ENCODE peak calls at places on chromosomes 7 and 10, in eight cellular contexts. I is A549; P is neural crest cell; Y is GM13977; O is CD4-positive, alpha-beta T cell; A is RWPE1; B is Panc1; G is endothelial cell. T is an unnamed sample.

GRCh38 chr7:80428161-80429054 is 83.5 kb downstream of the GNAT3 start:
- DNase-seq in I (peak; percentile 28), P (no peak), Y (peak; percentile 29), O (no peak), A (peak; percentile 43), B (peak; percentile 76), G (peak; percentile 22), T (no peak)

GRCh38 chr7:24831240-24831639 is 74.0 kb upstream of the GSDME start:
- DNase-seq in I (no peak), P (no peak), Y (no peak), O (no peak), A (no peak), B (no peak), G (no peak), T (no peak)

GRCh38 chr10:97481071-97481470 is 17.2 kb downstream of the MMS19 start:
- DNase-seq in I (no peak), P (no peak), Y (no peak), O (no peak), A (peak; percentile 67), B (no peak), G (no peak), T (no peak)

GRCh38 chr10:47420305-47421056 is 36.4 kb upstream of the ZNF488 start:
- DNase-seq in I (no peak), P (no peak), Y (no peak), O (no peak), A (no peak), B (no peak), G (no peak), T (no peak)

GRCh38 chr7:144526912-144527610 is 123.6 kb upstream of the NOBOX start:
- DNase-seq in I (no peak), P (no peak), Y (no peak), O (no peak), A (no peak), B (no peak), G (no peak), T (no peak)

GRCh38 chr7:151570366-151570915 is 50.7 kb upstream of the RHEB start:
- DNase-seq in I (no peak), P (no peak), Y (no peak), O (no peak), A (peak; percentile 9), B (no peak), G (no peak), T (no peak)

GRCh38 chr7:23332881-23333612 is 33.9 kb downstream of the MALSU1 start:
- DNase-seq in I (no peak), P (no peak), Y (no peak), O (no peak), A (no peak), B (no peak), G (no peak), T (no peak)

GRCh38 chr10:70523549-70523948 is 45.0 kb downstream of the PALD1 start:
- DNase-seq in I (no peak), P (no peak), Y (no peak), O (no peak), A (no peak), B (no peak), G (no peak), T (no peak)

GRCh38 chr7:54985405-54986360 is 33.1 kb upstream of the EGFR start:
- DNase-seq in I (peak; percentile 70), P (no peak), Y (no peak), O (no peak), A (peak; percentile 87), B (peak; percentile 95), G (no peak), T (no peak)

GRCh38 chr10:116815641-116816415 is 33.5 kb upstream of the ENO4 start:
- DNase-seq in I (no peak), P (no peak), Y (no peak), O (no peak), A (peak; percentile 25), B (no peak), G (no peak), T (no peak)

GRCh38 chr10:49831352-49832040 is 69.4 kb upstream of the OGDHL start:
- DNase-seq in I (no peak), P (no peak), Y (no peak), O (no peak), A (no peak), B (no peak), G (peak; percentile 39), T (no peak)

GRCh38 chr10:69846252-69847000 is 44.7 kb downstream of the COL13A1 start:
- DNase-seq in I (no peak), P (no peak), Y (no peak), O (no peak), A (no peak), B (no peak), G (no peak), T (no peak)

GRCh38 chr10:88152720-88153119 is 289.3 kb downstream of the PTEN start:
- DNase-seq in I (peak; percentile 11), P (no peak), Y (peak; percentile 53), O (peak; percentile 19), A (peak; percentile 90), B (no peak), G (no peak), T (peak; percentile 89)

GRCh38 chr10:126536148-126536547 is 134.3 kb downstream of the C10orf90 start:
- DNase-seq in I (no peak), P (no peak), Y (no peak), O (no peak), A (no peak), B (no peak), G (peak; percentile 7), T (no peak)

DNA sequence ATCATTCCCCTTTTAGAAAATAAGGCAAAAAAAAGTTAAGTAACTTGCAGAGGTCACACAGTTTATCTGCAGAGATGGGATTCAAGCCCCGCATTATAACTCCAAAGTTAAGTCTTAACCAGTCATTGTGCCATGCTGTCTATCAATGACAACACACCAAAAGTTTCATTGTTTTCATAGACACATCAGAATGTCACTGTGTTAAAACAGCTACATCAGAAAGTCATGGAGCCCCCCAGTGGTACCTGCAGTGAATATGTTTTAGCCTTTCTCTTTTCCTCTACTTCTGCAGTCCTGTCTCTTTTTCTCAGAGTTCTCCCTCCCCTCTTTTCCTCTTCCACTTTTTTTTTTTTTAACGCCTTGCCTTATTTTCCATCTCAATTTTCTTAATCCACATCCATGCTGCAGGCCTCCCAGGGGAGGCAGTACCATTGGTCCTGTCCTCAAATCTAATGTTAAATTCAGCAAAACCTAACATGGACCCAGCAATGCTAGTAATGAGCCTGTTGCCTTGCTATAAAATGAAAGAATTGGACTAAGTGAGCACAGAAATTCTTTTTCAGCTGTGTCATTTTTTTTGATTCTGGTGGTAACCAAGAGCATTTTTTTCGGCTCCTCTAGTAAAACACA is 3.8 kb upstream of the NRCAM start:
- DNase-seq in I (peak; percentile 55), P (no peak), Y (peak; percentile 60), O (no peak), A (peak; percentile 32), B (no peak), G (peak; percentile 26), T (no peak)
- TF ChIP-seq CTCF in I (peak; percentile 83), P (peak; percentile 73), Y (peak; percentile 63), O (peak; percentile 48), A (peak; percentile 62), B (peak; percentile 56), G (peak; percentile 53), T (peak; percentile 11)

GRCh38 chr7:100267648-100268047 is 39.9 kb upstream of the SPDYE3 start:
- DNase-seq in I (no peak), P (no peak), Y (no peak), O (no peak), A (no peak), B (no peak), G (no peak), T (no peak)

GRCh38 chr7:100266576-100267354 is 40.7 kb upstream of the SPDYE3 start:
- DNase-seq in I (no peak), P (no peak), Y (no peak), O (no peak), A (no peak), B (no peak), G (peak; percentile 26), T (no peak)

GRCh38 chr7:100275120-100275519 is 32.4 kb upstream of the SPDYE3 start:
- DNase-seq in I (no peak), P (no peak), Y (no peak), O (no peak), A (no peak), B (no peak), G (no peak), T (no peak)

GRCh38 chr7:100271716-100272537 is 35.6 kb upstream of the SPDYE3 start:
- DNase-seq in I (peak; percentile 64), P (peak; percentile 99), Y (peak; percentile 92), O (peak; percentile 99), A (peak; percentile 80), B (peak; percentile 59), G (peak; percentile 99), T (peak; percentile 93)
- TF ChIP-seq CTCF in I (peak; percentile 7), P (peak; percentile 46), Y (peak; percentile 44), O (no peak), A (peak; percentile 57), B (no peak), G (no peak), T (no peak)

GRCh38 chr10:113523628-113524027 is 29.2 kb upstream of the HABP2 start:
- DNase-seq in I (no peak), P (no peak), Y (no peak), O (no peak), A (no peak), B (no peak), G (no peak), T (no peak)

GRCh38 chr10:113524539-113525490 is 28.0 kb upstream of the HABP2 start:
- DNase-seq in I (no peak), P (no peak), Y (no peak), O (no peak), A (no peak), B (no peak), G (no peak), T (no peak)

GRCh38 chr10:113525713-113526112 is 27.1 kb upstream of the HABP2 start:
- DNase-seq in I (no peak), P (no peak), Y (no peak), O (no peak), A (no peak), B (no peak), G (no peak), T (no peak)

GRCh38 chr10:113523071-113523470 is 29.8 kb upstream of the HABP2 start:
- DNase-seq in I (no peak), P (no peak), Y (no peak), O (no peak), A (no peak), B (no peak), G (no peak), T (no peak)

GRCh38 chr10:113524120-113524519 is 28.7 kb upstream of the HABP2 start:
- DNase-seq in I (no peak), P (no peak), Y (no peak), O (no peak), A (no peak), B (no peak), G (no peak), T (no peak)
- TF ChIP-seq CTCF in I (no peak), P (no peak), Y (no peak), O (no peak), A (no peak), B (no peak), G (no peak), T (no peak)

GRCh38 chr10:111506266-111507034 is 429.6 kb downstream of the ADRA2A start:
- DNase-seq in I (no peak), P (no peak), Y (no peak), O (no peak), A (no peak), B (no peak), G (no peak), T (no peak)
- TF ChIP-seq CTCF in I (no peak), P (no peak), Y (no peak), O (no peak), A (no peak), B (no peak), G (no peak), T (no peak)

T was measured in breast epithelium.